ENCODE peak calls at places on chromosomes 7 and 10, in ten cellular contexts. One of them, this sample, is unnamed.

GRCh38 chr7:31735991-31736982 is 49.3 kb downstream of the PPP1R17 start:
- DNase-seq in Peyer's patch: peak
- DNase-seq in cardiac muscle cell: peak
- DNase-seq in psoas muscle: no peak
- DNase-seq in nephron progenitor cell: peak
- DNase-seq in HT-29: peak
- DNase-seq in stomach: peak
- DNase-seq in RPMI7951: peak
- DNase-seq in Calu3: peak
- DNase-seq in stimulated activated CD8-positive, alpha-beta memory T cell treated with anti-CD3 and anti-CD28 coated beads, Interleukin-2, amount 100 ng/mL, for 1 hour: no peak
- DNase-seq in this sample: peak

GRCh38 chr7:75690121-75690523 is 48.6 kb downstream of the HIP1 start:
- DNase-seq in Peyer's patch: no peak
- DNase-seq in cardiac muscle cell: no peak
- DNase-seq in psoas muscle: no peak
- DNase-seq in nephron progenitor cell: no peak
- DNase-seq in HT-29: no peak
- DNase-seq in stomach: no peak
- DNase-seq in RPMI7951: no peak
- DNase-seq in Calu3: no peak
- DNase-seq in stimulated activated CD8-positive, alpha-beta memory T cell treated with anti-CD3 and anti-CD28 coated beads, Interleukin-2, amount 100 ng/mL, for 1 hour: no peak
- DNase-seq in this sample: no peak

GRCh38 chr7:117715784-117716445 is 157.3 kb downstream of the CTTNBP2 start:
- DNase-seq in Peyer's patch: peak
- DNase-seq in cardiac muscle cell: peak
- DNase-seq in psoas muscle: no peak
- DNase-seq in nephron progenitor cell: peak
- DNase-seq in HT-29: peak
- DNase-seq in stomach: no peak
- DNase-seq in RPMI7951: peak
- DNase-seq in Calu3: peak
- DNase-seq in stimulated activated CD8-positive, alpha-beta memory T cell treated with anti-CD3 and anti-CD28 coated beads, Interleukin-2, amount 100 ng/mL, for 1 hour: no peak
- DNase-seq in this sample: peak

GRCh38 chr7:88452648-88453047 is 146.0 kb upstream of the STEAP4 start:
- DNase-seq in Peyer's patch: no peak
- DNase-seq in cardiac muscle cell: no peak
- DNase-seq in psoas muscle: no peak
- DNase-seq in nephron progenitor cell: no peak
- DNase-seq in HT-29: no peak
- DNase-seq in stomach: no peak
- DNase-seq in RPMI7951: no peak
- DNase-seq in Calu3: no peak
- DNase-seq in stimulated activated CD8-positive, alpha-beta memory T cell treated with anti-CD3 and anti-CD28 coated beads, Interleukin-2, amount 100 ng/mL, for 1 hour: no peak
- DNase-seq in this sample: no peak

GRCh38 chr7:47036909-47037308 is 545.0 kb downstream of the TNS3 start:
- DNase-seq in Peyer's patch: no peak
- DNase-seq in cardiac muscle cell: no peak
- DNase-seq in psoas muscle: no peak
- DNase-seq in nephron progenitor cell: no peak
- DNase-seq in HT-29: no peak
- DNase-seq in stomach: no peak
- DNase-seq in RPMI7951: no peak
- DNase-seq in Calu3: no peak
- DNase-seq in stimulated activated CD8-positive, alpha-beta memory T cell treated with anti-CD3 and anti-CD28 coated beads, Interleukin-2, amount 100 ng/mL, for 1 hour: no peak
- DNase-seq in this sample: no peak

GRCh38 chr7:9657257-9657656 is 1223.8 kb downstream of the NXPH1 start:
- DNase-seq in Peyer's patch: no peak
- DNase-seq in cardiac muscle cell: no peak
- DNase-seq in psoas muscle: no peak
- DNase-seq in nephron progenitor cell: no peak
- DNase-seq in HT-29: peak
- DNase-seq in stomach: no peak
- DNase-seq in RPMI7951: no peak
- DNase-seq in Calu3: no peak
- DNase-seq in stimulated activated CD8-positive, alpha-beta memory T cell treated with anti-CD3 and anti-CD28 coated beads, Interleukin-2, amount 100 ng/mL, for 1 hour: no peak
- DNase-seq in this sample: peak

GRCh38 chr10:73263948-73264347 is 11.5 kb upstream of the MRPS16 start:
- DNase-seq in Peyer's patch: no peak
- DNase-seq in cardiac muscle cell: no peak
- DNase-seq in psoas muscle: no peak
- DNase-seq in nephron progenitor cell: no peak
- DNase-seq in HT-29: peak
- DNase-seq in stomach: no peak
- DNase-seq in RPMI7951: peak
- DNase-seq in Calu3: no peak
- DNase-seq in stimulated activated CD8-positive, alpha-beta memory T cell treated with anti-CD3 and anti-CD28 coated beads, Interleukin-2, amount 100 ng/mL, for 1 hour: no peak
- DNase-seq in this sample: peak

GRCh38 chr10:97882142-97883091 is 32.8 kb downstream of the GOLGA7B start:
- DNase-seq in Peyer's patch: no peak
- DNase-seq in cardiac muscle cell: no peak
- DNase-seq in psoas muscle: no peak
- DNase-seq in nephron progenitor cell: no peak
- DNase-seq in HT-29: peak
- DNase-seq in stomach: peak
- DNase-seq in RPMI7951: peak
- DNase-seq in Calu3: peak
- DNase-seq in stimulated activated CD8-positive, alpha-beta memory T cell treated with anti-CD3 and anti-CD28 coated beads, Interleukin-2, amount 100 ng/mL, for 1 hour: no peak
- DNase-seq in this sample: peak

GRCh38 chr10:126843299-126843934 is 61.8 kb upstream of the DOCK1 start:
- DNase-seq in Peyer's patch: peak
- DNase-seq in cardiac muscle cell: no peak
- DNase-seq in psoas muscle: no peak
- DNase-seq in nephron progenitor cell: no peak
- DNase-seq in HT-29: peak
- DNase-seq in stomach: no peak
- DNase-seq in RPMI7951: no peak
- DNase-seq in Calu3: no peak
- DNase-seq in stimulated activated CD8-positive, alpha-beta memory T cell treated with anti-CD3 and anti-CD28 coated beads, Interleukin-2, amount 100 ng/mL, for 1 hour: no peak
- DNase-seq in this sample: no peak

GRCh38 chr10:69847458-69847857 is 45.8 kb downstream of the COL13A1 start:
- DNase-seq in Peyer's patch: no peak
- DNase-seq in cardiac muscle cell: no peak
- DNase-seq in psoas muscle: no peak
- DNase-seq in nephron progenitor cell: no peak
- DNase-seq in HT-29: no peak
- DNase-seq in stomach: no peak
- DNase-seq in RPMI7951: no peak
- DNase-seq in Calu3: no peak
- DNase-seq in stimulated activated CD8-positive, alpha-beta memory T cell treated with anti-CD3 and anti-CD28 coated beads, Interleukin-2, amount 100 ng/mL, for 1 hour: no peak
- DNase-seq in this sample: no peak

GRCh38 chr10:42990016-42990720 is 86.7 kb upstream of the RET start:
- DNase-seq in Peyer's patch: no peak
- DNase-seq in cardiac muscle cell: no peak
- DNase-seq in psoas muscle: peak
- DNase-seq in nephron progenitor cell: peak
- DNase-seq in HT-29: no peak
- DNase-seq in stomach: no peak
- DNase-seq in RPMI7951: no peak
- DNase-seq in Calu3: no peak
- DNase-seq in stimulated activated CD8-positive, alpha-beta memory T cell treated with anti-CD3 and anti-CD28 coated beads, Interleukin-2, amount 100 ng/mL, for 1 hour: no peak
- DNase-seq in this sample: no peak

GRCh38 chr10:78621183-78621789 is 447.5 kb upstream of the ZMIZ1 start:
- DNase-seq in Peyer's patch: no peak
- DNase-seq in cardiac muscle cell: no peak
- DNase-seq in psoas muscle: no peak
- DNase-seq in nephron progenitor cell: no peak
- DNase-seq in HT-29: no peak
- DNase-seq in stomach: peak
- DNase-seq in RPMI7951: no peak
- DNase-seq in Calu3: peak
- DNase-seq in stimulated activated CD8-positive, alpha-beta memory T cell treated with anti-CD3 and anti-CD28 coated beads, Interleukin-2, amount 100 ng/mL, for 1 hour: no peak
- DNase-seq in this sample: no peak

GRCh38 chr7:33744293-33744692 is 161.0 kb upstream of the BMPER start:
- DNase-seq in Peyer's patch: no peak
- DNase-seq in cardiac muscle cell: peak
- DNase-seq in psoas muscle: no peak
- DNase-seq in nephron progenitor cell: no peak
- DNase-seq in HT-29: peak
- DNase-seq in stomach: no peak
- DNase-seq in RPMI7951: peak
- DNase-seq in Calu3: no peak
- DNase-seq in stimulated activated CD8-positive, alpha-beta memory T cell treated with anti-CD3 and anti-CD28 coated beads, Interleukin-2, amount 100 ng/mL, for 1 hour: no peak
- DNase-seq in this sample: peak

GRCh38 chr7:83738436-83738835 is 89.5 kb upstream of the SEMA3E start:
- DNase-seq in Peyer's patch: no peak
- DNase-seq in cardiac muscle cell: no peak
- DNase-seq in psoas muscle: no peak
- DNase-seq in nephron progenitor cell: no peak
- DNase-seq in HT-29: no peak
- DNase-seq in stomach: no peak
- DNase-seq in RPMI7951: no peak
- DNase-seq in Calu3: no peak
- DNase-seq in stimulated activated CD8-positive, alpha-beta memory T cell treated with anti-CD3 and anti-CD28 coated beads, Interleukin-2, amount 100 ng/mL, for 1 hour: no peak
- DNase-seq in this sample: no peak

GRCh38 chr7:120733143-120733542 is 124.8 kb downstream of the TSPAN12 start:
- DNase-seq in Peyer's patch: no peak
- DNase-seq in cardiac muscle cell: no peak
- DNase-seq in psoas muscle: no peak
- DNase-seq in nephron progenitor cell: no peak
- DNase-seq in HT-29: peak
- DNase-seq in stomach: no peak
- DNase-seq in RPMI7951: peak
- DNase-seq in Calu3: no peak
- DNase-seq in stimulated activated CD8-positive, alpha-beta memory T cell treated with anti-CD3 and anti-CD28 coated beads, Interleukin-2, amount 100 ng/mL, for 1 hour: no peak
- DNase-seq in this sample: peak

GRCh38 chr10:132397036-132397541 is at the start of gene PWWP2B:
- DNase-seq in Peyer's patch: peak
- DNase-seq in cardiac muscle cell: peak
- DNase-seq in psoas muscle: peak
- DNase-seq in nephron progenitor cell: peak
- DNase-seq in HT-29: no peak
- DNase-seq in stomach: peak
- DNase-seq in RPMI7951: peak
- DNase-seq in Calu3: peak
- DNase-seq in stimulated activated CD8-positive, alpha-beta memory T cell treated with anti-CD3 and anti-CD28 coated beads, Interleukin-2, amount 100 ng/mL, for 1 hour: no peak
- DNase-seq in this sample: peak

GRCh38 chr10:49381111-49381900 is 14.6 kb downstream of the DRGX start:
- DNase-seq in Peyer's patch: no peak
- DNase-seq in cardiac muscle cell: no peak
- DNase-seq in psoas muscle: no peak
- DNase-seq in nephron progenitor cell: no peak
- DNase-seq in HT-29: no peak
- DNase-seq in stomach: no peak
- DNase-seq in RPMI7951: no peak
- DNase-seq in Calu3: no peak
- DNase-seq in stimulated activated CD8-positive, alpha-beta memory T cell treated with anti-CD3 and anti-CD28 coated beads, Interleukin-2, amount 100 ng/mL, for 1 hour: no peak
- DNase-seq in this sample: no peak